ENCODE peak calls at places on chromosomes 12 and 14, in four cellular contexts. One of them, this sample, is unnamed. For H3K4me1, the result is how much of the 10 kb centered on the place peaks cover.

GRCh38 chr14:95471526-95472304 is 44.7 kb downstream of the SYNE3 start:
- DNase-seq in GM23248: peak
- DNase-seq in neural progenitor cell: no peak
- DNase-seq in left ventricle myocardium inferior: peak
- DNase-seq in this sample: no peak

GRCh38 chr14:38751459-38751858 is 351.6 kb downstream of the SEC23A start:
- DNase-seq in GM23248: no peak
- DNase-seq in neural progenitor cell: no peak
- DNase-seq in left ventricle myocardium inferior: no peak
- DNase-seq in this sample: no peak

GRCh38 chr12:122293081-122293480 is 26.8 kb upstream of the VPS33A start:
- DNase-seq in GM23248: no peak
- DNase-seq in neural progenitor cell: no peak
- DNase-seq in left ventricle myocardium inferior: no peak
- DNase-seq in this sample: no peak

GRCh38 chr14:47208434-47208833 is 467.0 kb downstream of the MDGA2 start:
- DNase-seq in GM23248: no peak
- DNase-seq in neural progenitor cell: peak
- DNase-seq in left ventricle myocardium inferior: no peak
- DNase-seq in this sample: no peak

GRCh38 chr12:76037130-76038105 is 5.8 kb upstream of the PHLDA1 start:
- DNase-seq in GM23248: peak
- DNase-seq in neural progenitor cell: peak
- DNase-seq in left ventricle myocardium inferior: no peak
- DNase-seq in this sample: no peak

GRCh38 chr12:127628655-127629054 is 638.3 kb upstream of the TMEM132C start:
- DNase-seq in GM23248: peak
- DNase-seq in neural progenitor cell: no peak
- DNase-seq in left ventricle myocardium inferior: no peak
- DNase-seq in this sample: no peak

GRCh38 chr12:65725376-65725775 is 98.9 kb upstream of the HMGA2 start:
- DNase-seq in GM23248: peak
- DNase-seq in neural progenitor cell: no peak
- DNase-seq in left ventricle myocardium inferior: no peak
- DNase-seq in this sample: no peak

GRCh38 chr14:68306934-68307758 is 485.7 kb downstream of the ZFP36L1 start:
- DNase-seq in GM23248: peak
- DNase-seq in neural progenitor cell: no peak
- DNase-seq in left ventricle myocardium inferior: no peak
- DNase-seq in this sample: peak

GRCh38 chr14:61753631-61754030 is 8.6 kb upstream of the SNAPC1 start:
- DNase-seq in GM23248: peak
- DNase-seq in neural progenitor cell: no peak
- DNase-seq in left ventricle myocardium inferior: no peak
- DNase-seq in this sample: no peak

GRCh38 chr14:56594428-56594827 is 14.8 kb downstream of the TMEM260 start:
- DNase-seq in GM23248: no peak
- DNase-seq in neural progenitor cell: no peak
- DNase-seq in left ventricle myocardium inferior: no peak
- DNase-seq in this sample: no peak

GRCh38 chr12:26651566-26652188 is 181.3 kb downstream of the ITPR2 start:
- DNase-seq in GM23248: peak
- DNase-seq in neural progenitor cell: peak
- DNase-seq in left ventricle myocardium inferior: no peak
- DNase-seq in this sample: peak

GRCh38 chr12:38904932-38905479 is 385 bp downstream of the CPNE8 start:
- DNase-seq in GM23248: peak
- DNase-seq in neural progenitor cell: peak
- DNase-seq in left ventricle myocardium inferior: peak
- DNase-seq in this sample: peak

GRCh38 chr14:70190156-70190555 is 1.4 kb upstream of the SLC8A3 start:
- DNase-seq in GM23248: no peak
- DNase-seq in neural progenitor cell: peak
- DNase-seq in left ventricle myocardium inferior: no peak
- DNase-seq in this sample: no peak

DNA sequence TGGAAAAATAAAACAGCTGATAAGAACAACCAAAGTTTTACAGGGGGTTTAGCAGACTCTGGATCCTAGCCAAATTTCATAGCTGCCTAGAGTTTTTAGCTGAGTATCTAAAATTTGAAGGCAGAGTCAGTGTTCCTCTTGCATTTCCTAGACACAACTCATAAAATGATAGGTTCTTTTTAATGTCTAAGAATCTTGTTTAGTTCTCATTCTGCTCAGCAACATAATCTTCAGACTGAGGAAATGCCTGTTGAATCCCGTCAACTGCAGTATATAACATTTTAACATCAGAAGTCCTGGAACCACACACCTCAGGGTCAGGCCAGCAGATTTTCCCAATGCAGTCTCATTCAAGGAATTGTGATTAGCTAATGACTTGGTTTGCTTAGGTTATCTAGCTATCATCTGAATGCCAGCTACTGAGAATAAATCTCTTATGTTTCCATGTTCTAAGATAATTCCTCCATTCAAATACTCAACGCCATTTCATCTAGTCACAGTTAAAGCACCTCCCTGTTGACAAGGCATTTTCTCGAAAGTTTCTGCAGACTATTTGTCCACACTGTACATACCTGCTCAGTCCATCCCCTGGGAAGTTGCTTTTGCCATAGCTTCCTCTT is 411.6 kb downstream of the BCAT1 start:
- DNase-seq in GM23248: no peak
- DNase-seq in neural progenitor cell: no peak
- DNase-seq in left ventricle myocardium inferior: no peak
- DNase-seq in this sample: no peak
- H3K27ac ChIP-seq in GM23248: no peak
- H3K27ac ChIP-seq in neural progenitor cell: no peak
- H3K27ac ChIP-seq in left ventricle myocardium inferior: peak
- H3K27ac ChIP-seq in this sample: no peak

DNA sequence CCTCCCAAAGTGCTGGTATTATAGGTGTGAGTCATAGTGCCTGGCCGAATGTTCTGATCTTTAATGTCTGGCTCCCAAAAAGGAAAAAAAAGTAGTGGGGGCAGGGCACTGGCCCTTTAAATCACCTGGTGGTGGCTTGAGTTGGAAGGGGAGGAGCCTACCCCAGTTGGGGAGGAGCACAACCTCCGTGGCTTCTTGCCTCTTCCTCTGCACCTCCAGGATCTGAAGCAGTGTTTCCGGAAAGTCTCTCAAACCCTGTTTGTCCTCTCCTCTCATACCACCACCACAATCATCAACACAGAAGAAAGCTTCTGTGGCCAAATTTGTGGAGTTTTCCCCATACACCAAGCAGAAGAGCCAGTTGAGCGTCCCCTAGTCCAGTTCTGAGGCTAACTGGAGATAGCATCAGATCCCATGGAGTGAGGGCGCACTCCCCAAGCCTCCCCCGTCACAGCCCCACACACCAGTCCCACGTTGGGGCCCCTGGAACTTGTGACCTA is 24.3 kb upstream of the RCOR1 start:
- DNase-seq in GM23248: no peak
- DNase-seq in neural progenitor cell: no peak
- DNase-seq in left ventricle myocardium inferior: no peak
- DNase-seq in this sample: peak
- H3K4me3 ChIP-seq in GM23248: no peak
- H3K4me3 ChIP-seq in neural progenitor cell: no peak
- H3K4me3 ChIP-seq in left ventricle myocardium inferior: no peak
- H3K4me3 ChIP-seq in this sample: no peak

GRCh38 chr14:92556255-92556741 is 42.7 kb downstream of the RIN3 start:
- DNase-seq in GM23248: peak
- DNase-seq in neural progenitor cell: no peak
- DNase-seq in left ventricle myocardium inferior: no peak
- DNase-seq in this sample: no peak

GRCh38 chr14:92555440-92556111 is 42.0 kb downstream of the RIN3 start:
- DNase-seq in GM23248: no peak
- DNase-seq in neural progenitor cell: no peak
- DNase-seq in left ventricle myocardium inferior: no peak
- DNase-seq in this sample: no peak

GRCh38 chr14:92558319-92558718 is 44.7 kb downstream of the RIN3 start:
- DNase-seq in GM23248: no peak
- DNase-seq in neural progenitor cell: no peak
- DNase-seq in left ventricle myocardium inferior: no peak
- DNase-seq in this sample: no peak

GRCh38 chr14:92556863-92557543 is 43.4 kb downstream of the RIN3 start:
- DNase-seq in GM23248: no peak
- DNase-seq in neural progenitor cell: no peak
- DNase-seq in left ventricle myocardium inferior: no peak
- DNase-seq in this sample: no peak

DNA sequence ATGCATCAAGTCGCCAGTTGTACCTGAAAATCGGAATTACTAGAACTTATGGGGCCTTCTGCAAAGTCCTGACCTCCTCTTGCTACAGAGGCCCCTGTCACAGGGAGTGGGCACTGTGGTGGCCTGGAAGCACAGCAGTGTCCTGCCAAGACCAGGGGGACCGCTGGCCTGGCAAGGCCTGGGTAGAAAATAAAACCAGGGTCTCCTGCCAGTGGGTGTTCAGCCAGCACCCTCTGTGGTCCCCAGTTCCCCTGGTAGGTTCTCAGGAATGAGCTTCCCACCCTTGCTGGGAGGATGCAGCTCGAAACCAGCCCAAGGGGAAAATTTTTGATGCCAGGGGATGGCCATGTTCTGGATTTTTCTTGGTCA is 43.9 kb downstream of the RIN3 start:
- DNase-seq in GM23248: no peak
- DNase-seq in neural progenitor cell: no peak
- DNase-seq in left ventricle myocardium inferior: no peak
- DNase-seq in this sample: no peak
- H3K4me1 ChIP-seq in GM23248: under half
- H3K4me1 ChIP-seq in neural progenitor cell: under half
- H3K4me1 ChIP-seq in left ventricle myocardium inferior: under half
- H3K4me1 ChIP-seq in this sample: under half

DNA sequence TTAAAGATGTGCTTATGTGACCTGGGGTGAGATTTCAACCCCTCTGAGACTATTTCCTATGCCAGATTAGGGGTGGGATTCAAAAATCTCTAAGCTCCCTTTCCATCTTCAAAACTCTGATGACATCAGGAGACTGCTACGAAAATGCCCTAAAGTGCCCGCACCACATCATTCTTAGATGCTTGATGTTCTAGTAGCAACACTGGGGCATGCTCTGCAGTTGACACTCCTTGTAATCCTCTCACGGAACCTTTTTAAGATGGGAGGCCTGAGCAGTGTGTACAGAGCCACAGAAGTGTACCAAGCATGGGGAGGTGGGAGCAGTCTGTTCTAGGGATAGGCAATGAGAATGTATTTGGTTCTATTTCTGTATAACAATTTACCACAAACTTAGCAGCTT is 12.2 kb downstream of the FOS start:
- DNase-seq in GM23248: no peak
- DNase-seq in neural progenitor cell: no peak
- DNase-seq in left ventricle myocardium inferior: no peak
- DNase-seq in this sample: no peak
- H3K27ac ChIP-seq in GM23248: no peak
- H3K27ac ChIP-seq in neural progenitor cell: no peak
- H3K27ac ChIP-seq in left ventricle myocardium inferior: no peak
- H3K27ac ChIP-seq in this sample: no peak

GRCh38 chr12:70919161-70919560 is 1.4 kb downstream of the PTPRR start:
- DNase-seq in GM23248: no peak
- DNase-seq in neural progenitor cell: no peak
- DNase-seq in left ventricle myocardium inferior: no peak
- DNase-seq in this sample: no peak

GRCh38 chr12:70919597-70920035 is 922 bp downstream of the PTPRR start:
- DNase-seq in GM23248: peak
- DNase-seq in neural progenitor cell: peak
- DNase-seq in left ventricle myocardium inferior: no peak
- DNase-seq in this sample: no peak

GRCh38 chr12:70918321-70918720 is 2.2 kb downstream of the PTPRR start:
- DNase-seq in GM23248: no peak
- DNase-seq in neural progenitor cell: no peak
- DNase-seq in left ventricle myocardium inferior: no peak
- DNase-seq in this sample: no peak

GRCh38 chr12:70920251-70920851 is at the start of gene PTPRR:
- DNase-seq in GM23248: no peak
- DNase-seq in neural progenitor cell: peak
- DNase-seq in left ventricle myocardium inferior: no peak
- DNase-seq in this sample: no peak

GRCh38 chr12:70920891-70921290 is 353 bp upstream of the PTPRR start:
- DNase-seq in GM23248: no peak
- DNase-seq in neural progenitor cell: peak
- DNase-seq in left ventricle myocardium inferior: no peak
- DNase-seq in this sample: no peak
- H3K4me3 ChIP-seq in GM23248: no peak
- H3K4me3 ChIP-seq in neural progenitor cell: no peak
- H3K4me3 ChIP-seq in left ventricle myocardium inferior: no peak
- H3K4me3 ChIP-seq in this sample: no peak

DNA sequence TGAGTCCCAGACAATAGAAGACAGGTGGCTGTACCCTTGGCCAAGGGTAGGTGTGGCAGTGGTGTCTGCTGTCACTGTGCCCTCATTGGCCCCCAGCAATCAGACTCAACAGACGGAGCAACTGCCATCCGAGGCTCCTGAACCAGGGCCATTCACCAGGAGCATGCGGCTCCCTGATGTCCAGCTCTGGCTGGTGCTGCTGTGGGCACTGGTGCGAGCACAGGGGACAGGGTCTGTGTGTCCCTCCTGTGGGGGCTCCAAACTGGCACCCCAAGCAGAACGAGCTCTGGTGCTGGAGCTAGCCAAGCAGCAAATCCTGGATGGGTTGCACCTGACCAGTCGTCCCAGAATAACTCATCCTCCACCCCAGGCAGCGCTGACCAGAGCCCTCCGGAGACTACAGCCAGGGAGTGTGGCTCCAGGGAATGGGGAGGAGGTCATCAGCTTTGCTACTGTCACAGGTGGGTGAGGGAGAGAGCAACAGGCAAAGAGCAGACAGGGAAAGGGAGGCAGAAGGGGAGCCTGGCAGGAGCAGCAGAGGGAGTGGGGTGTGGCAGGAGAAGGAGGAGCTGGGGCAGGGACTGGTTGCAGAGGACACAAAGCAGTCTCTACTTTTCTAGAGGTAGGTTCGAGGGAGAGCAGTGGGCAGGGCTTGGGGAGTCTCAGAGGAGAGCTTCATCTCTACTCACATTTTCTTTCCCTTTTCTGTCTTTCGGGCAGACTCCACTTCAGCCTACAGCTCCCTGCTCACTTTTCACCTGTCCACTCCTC is 452 bp downstream of the INHBE start:
- DNase-seq in GM23248: no peak
- DNase-seq in neural progenitor cell: no peak
- DNase-seq in left ventricle myocardium inferior: no peak
- DNase-seq in this sample: peak
- H3K4me1 ChIP-seq in GM23248: under half
- H3K4me1 ChIP-seq in neural progenitor cell: under half
- H3K4me1 ChIP-seq in left ventricle myocardium inferior: under half
- H3K4me1 ChIP-seq in this sample: under half

DNA sequence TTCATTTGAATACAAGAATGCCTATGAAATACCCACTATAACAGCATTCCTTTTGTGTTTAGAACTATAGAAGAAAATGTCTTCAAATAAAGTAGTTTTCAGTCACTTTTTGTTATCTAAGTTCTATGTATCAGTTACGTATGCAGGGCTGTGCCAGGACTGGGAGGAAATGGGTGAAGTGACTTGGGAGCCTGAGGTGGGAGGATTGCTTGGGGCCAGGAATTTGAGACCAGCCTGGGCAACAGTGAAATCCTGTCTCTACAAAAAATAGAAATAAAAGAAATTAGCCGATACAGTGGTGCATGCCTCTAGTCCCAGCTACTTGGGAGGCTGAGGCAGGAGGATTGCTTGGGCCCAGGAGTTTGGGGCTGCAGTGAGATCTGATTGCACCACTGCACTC is 22.9 kb upstream of the MANSC4 start:
- DNase-seq in GM23248: no peak
- DNase-seq in neural progenitor cell: no peak
- DNase-seq in left ventricle myocardium inferior: no peak
- DNase-seq in this sample: no peak
- H3K27ac ChIP-seq in GM23248: no peak
- H3K27ac ChIP-seq in neural progenitor cell: no peak
- H3K27ac ChIP-seq in left ventricle myocardium inferior: no peak
- H3K27ac ChIP-seq in this sample: no peak

GRCh38 chr12:107759410-107759809 is 1.5 kb downstream of the PRDM4 start:
- DNase-seq in GM23248: peak
- DNase-seq in neural progenitor cell: peak
- DNase-seq in left ventricle myocardium inferior: no peak
- DNase-seq in this sample: no peak
- H3K4me3 ChIP-seq in GM23248: peak
- H3K4me3 ChIP-seq in neural progenitor cell: peak
- H3K4me3 ChIP-seq in left ventricle myocardium inferior: peak
- H3K4me3 ChIP-seq in this sample: no peak

This sample was measured in pancreas.